ENCODE peak calls at places on chromosomes 6 and 20, in four cellular contexts. Y is HepG2, C is fibroblast of lung, L is endothelial cell of umbilical vein. U is an unnamed sample.

GRCh38 chr20:61941721-61942405 is 123.8 kb downstream of the TAF4 start:
- DNase-seq in C (no peak), Y (no peak), L (no peak), U (no peak)

GRCh38 chr6:88157106-88157505 is 9.0 kb downstream of the CNR1 start:
- DNase-seq in C (no peak), L (no peak), Y (no peak), U (no peak)

GRCh38 chr6:53484409-53485280 is 60.3 kb downstream of the GCLC start:
- DNase-seq in L (peak; percentile 84), Y (peak; percentile 67), C (peak; percentile 86), U (peak; percentile 72)

GRCh38 chr20:873875-874607 is 40.5 kb downstream of the FAM110A start:
- DNase-seq in L (no peak), C (no peak), Y (no peak), U (no peak)

GRCh38 chr20:41889871-41890224 is 271.7 kb upstream of the CHD6 start:
- DNase-seq in Y (no peak), L (no peak), C (no peak), U (no peak)

GRCh38 chr6:75424610-75425548 is 68.7 kb downstream of the FILIP1 start:
- DNase-seq in C (no peak), Y (no peak), L (peak; percentile 66), U (no peak)

GRCh38 chr6:134436281-134436815 is 118.4 kb upstream of the SGK1 start:
- DNase-seq in Y (peak; percentile 41), C (peak; percentile 97), L (peak; percentile 94), U (no peak)

GRCh38 chr6:100999034-100999597 is 118.0 kb upstream of the ASCC3 start:
- DNase-seq in L (no peak), C (no peak), Y (no peak), U (no peak)

GRCh38 chr6:69622230-69622629 is 174.6 kb downstream of the LMBRD1 start:
- DNase-seq in Y (no peak), C (no peak), L (no peak), U (no peak)

GRCh38 chr6:52881996-52882841 is 27.3 kb downstream of the GSTA3 start:
- DNase-seq in C (peak; percentile 75), Y (peak; percentile 69), L (peak; percentile 65), U (peak; percentile 26)

GRCh38 chr6:34143884-34144580 is 1.9 kb downstream of the GRM4 start:
- DNase-seq in C (no peak), Y (peak; percentile 24), L (peak; percentile 15), U (no peak)

GRCh38 chr20:63407928-63408683 is 47.0 kb upstream of the CHRNA4 start:
- DNase-seq in C (no peak), Y (no peak), L (no peak), U (no peak)

GRCh38 chr20:38631155-38632022 is 29.8 kb downstream of the ARHGAP40 start:
- DNase-seq in C (no peak), L (no peak), Y (no peak), U (no peak)

GRCh38 chr6:166005401-166005845 is 162.2 kb downstream of the TBXT start:
- DNase-seq in C (peak; percentile 75), Y (no peak), L (no peak), U (no peak)

GRCh38 chr6:38107073-38107472 is 287.5 kb downstream of the ZFAND3 start:
- DNase-seq in Y (no peak), L (no peak), C (no peak), U (no peak)

GRCh38 chr20:38805958-38806854 is 709 bp downstream of the PPP1R16B start:
- DNase-seq in Y (no peak), L (peak; percentile 30), C (no peak), U (no peak)

GRCh38 chr6:41239467-41240159 is 11.5 kb downstream of the TREML4 start:
- DNase-seq in L (no peak), C (no peak), Y (no peak), U (peak; percentile 8)
- TF ChIP-seq EZH2 in L (no peak), C (peak; percentile 25), Y (no peak), U (no peak)

DNA sequence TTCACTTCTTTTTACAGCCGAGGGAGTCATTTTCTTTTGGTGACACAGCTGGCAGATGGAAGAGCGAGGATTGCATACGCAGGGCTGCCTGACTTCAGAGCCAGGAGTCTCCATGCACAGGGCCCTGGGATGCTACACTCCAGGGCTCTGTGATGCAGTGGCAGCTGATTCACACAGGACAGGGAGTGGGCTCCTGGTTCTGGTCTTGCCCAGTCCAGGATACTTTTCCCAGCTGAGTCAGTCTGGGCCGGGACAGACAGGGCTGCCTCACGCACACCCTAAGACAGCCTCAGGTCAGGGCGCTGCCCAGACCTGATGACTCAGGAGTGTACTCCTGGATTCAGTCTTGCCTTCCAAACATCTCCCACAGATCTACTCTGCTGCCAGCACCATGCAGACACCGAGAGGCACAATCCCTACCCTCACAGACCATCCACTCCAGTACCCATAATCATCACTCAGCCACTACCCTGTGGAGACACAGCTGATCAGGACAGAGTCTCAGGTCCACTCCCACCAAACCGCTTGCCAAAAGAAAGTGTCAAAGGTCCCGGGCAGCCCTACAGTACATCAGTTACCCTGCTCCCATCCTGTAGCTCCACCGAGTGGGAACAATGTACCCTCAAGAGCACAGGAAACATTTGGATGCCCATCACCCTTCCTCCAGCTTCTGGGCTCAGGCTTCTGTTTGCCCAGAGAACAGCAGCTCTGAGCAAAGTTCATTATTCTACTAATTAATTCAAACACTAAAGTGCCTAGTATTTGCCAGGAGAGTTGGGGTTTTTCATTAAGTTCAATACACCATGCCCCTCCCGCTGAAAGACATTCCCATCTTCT is 11.5 kb downstream of the SDC4 start:
- DNase-seq in Y (peak; percentile 88), L (no peak), C (peak; percentile 70), U (no peak)
- H3K9ac ChIP-seq in Y (peak overlapping the region; percentile 70), L (no peak overlapping the region), C (peak overlapping the region; percentile 51), U (no peak overlapping the region)

GRCh38 chr6:89763550-89763949 is 56.0 kb downstream of the MDN1 start:
- DNase-seq in Y (no peak), L (no peak), C (peak; percentile 19), U (no peak)

GRCh38 chr6:89758830-89759229 is 60.8 kb downstream of the MDN1 start:
- DNase-seq in Y (no peak), C (no peak), L (no peak), U (no peak)
- H3K27ac ChIP-seq in Y (no peak overlapping the region), C (no peak overlapping the region), L (no peak overlapping the region), U (no peak overlapping the region)

DNA sequence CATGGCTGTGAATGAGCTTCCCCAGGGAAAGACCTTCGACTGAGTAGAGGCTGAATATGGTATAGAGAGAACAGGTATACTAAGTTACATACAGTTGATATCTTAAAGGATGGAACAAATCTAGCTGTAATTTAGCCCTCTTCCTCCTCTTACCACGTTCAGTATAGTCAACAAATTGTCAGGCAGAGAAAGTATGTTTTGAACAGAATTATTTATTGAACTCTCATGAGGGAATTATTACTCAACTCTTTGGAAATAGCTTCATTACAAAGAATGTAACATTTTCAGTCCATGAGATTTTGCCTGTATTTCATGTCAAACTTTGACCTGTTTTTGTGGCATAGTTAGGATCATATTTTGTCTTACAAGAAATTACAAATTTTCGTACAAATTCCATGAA is 63.0 kb downstream of the SH3BGRL2 start:
- DNase-seq in L (no peak), C (no peak), Y (no peak), U (no peak)
- TF ChIP-seq EZH2 in L (no peak), C (no peak), Y (no peak), U (no peak)

DNA sequence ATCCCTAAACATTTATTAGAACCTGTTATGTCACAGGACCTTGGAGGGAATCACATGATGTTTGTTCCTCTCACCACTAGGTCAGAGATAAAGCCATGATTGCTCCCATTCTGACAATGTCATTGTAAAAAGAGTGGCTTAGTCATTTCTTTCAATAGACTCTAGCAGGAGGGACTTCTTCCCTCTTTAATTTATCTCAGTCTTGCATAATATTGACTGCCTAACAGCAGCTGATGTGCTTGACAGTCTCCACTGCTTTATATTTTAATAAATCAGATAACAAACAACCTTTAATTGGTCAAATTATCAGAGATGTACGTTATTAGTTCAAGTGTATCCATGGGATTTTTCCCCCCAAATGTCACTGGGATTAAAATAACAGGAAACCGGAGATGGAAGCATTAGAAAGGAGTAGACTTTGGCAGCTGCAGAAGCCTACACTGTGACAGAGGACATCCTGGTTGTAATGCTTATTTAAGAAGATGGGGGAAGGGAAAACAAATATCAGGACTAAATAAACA is 39.6 kb downstream of the LAMA4 start:
- DNase-seq in Y (peak; percentile 58), C (no peak), L (peak; percentile 82), U (no peak)
- H3K9ac ChIP-seq in Y (no peak overlapping the region), C (no peak overlapping the region), L (peak overlapping the region; percentile 88), U (no peak overlapping the region)